ENCODE peak calls at places on chromosomes 13 and 19, in six cellular contexts. One of them, this sample, is unnamed.

GRCh38 chr13:98462241-98462882 is 114.5 kb downstream of the STK24 start:
- DNase-seq in GM23338: no peak
- DNase-seq in bronchial epithelial cell: no peak
- DNase-seq in astrocyte: no peak
- DNase-seq in AG09319: no peak
- DNase-seq in lower leg skin: no peak
- DNase-seq in this sample: no peak

GRCh38 chr19:34320277-34320676 is 44.7 kb upstream of the GPI start:
- DNase-seq in bronchial epithelial cell: no peak
- DNase-seq in AG09319: no peak
- DNase-seq in GM23338: no peak
- DNase-seq in lower leg skin: no peak
- DNase-seq in astrocyte: no peak
- DNase-seq in this sample: no peak

GRCh38 chr13:22143671-22144070 is 472.8 kb downstream of the FGF9 start:
- DNase-seq in AG09319: no peak
- DNase-seq in astrocyte: no peak
- DNase-seq in lower leg skin: no peak
- DNase-seq in bronchial epithelial cell: peak
- DNase-seq in GM23338: no peak
- DNase-seq in this sample: no peak

GRCh38 chr13:38024431-38024830 is 154.9 kb upstream of the TRPC4 start:
- DNase-seq in GM23338: no peak
- DNase-seq in bronchial epithelial cell: peak
- DNase-seq in lower leg skin: no peak
- DNase-seq in astrocyte: peak
- DNase-seq in AG09319: no peak
- DNase-seq in this sample: peak

GRCh38 chr19:30105316-30105715 is 163.3 kb downstream of the URI1 start:
- DNase-seq in astrocyte: no peak
- DNase-seq in GM23338: no peak
- DNase-seq in bronchial epithelial cell: no peak
- DNase-seq in lower leg skin: no peak
- DNase-seq in AG09319: no peak
- DNase-seq in this sample: no peak

GRCh38 chr13:102657630-102658029 is 37.2 kb downstream of the METTL21C start:
- DNase-seq in GM23338: no peak
- DNase-seq in bronchial epithelial cell: no peak
- DNase-seq in astrocyte: no peak
- DNase-seq in AG09319: no peak
- DNase-seq in lower leg skin: no peak
- DNase-seq in this sample: no peak

GRCh38 chr19:46902402-46902766 is 41.6 kb downstream of the ARHGAP35 start:
- DNase-seq in bronchial epithelial cell: peak
- DNase-seq in lower leg skin: peak
- DNase-seq in GM23338: peak
- DNase-seq in astrocyte: peak
- DNase-seq in AG09319: no peak
- DNase-seq in this sample: no peak

GRCh38 chr13:65336916-65337315 is 1893.2 kb downstream of the PCDH9 start:
- DNase-seq in bronchial epithelial cell: no peak
- DNase-seq in astrocyte: peak
- DNase-seq in lower leg skin: no peak
- DNase-seq in GM23338: no peak
- DNase-seq in AG09319: peak
- DNase-seq in this sample: peak

GRCh38 chr13:24671367-24672117 is 8.7 kb upstream of the ATP12A start:
- DNase-seq in AG09319: peak
- DNase-seq in GM23338: peak
- DNase-seq in bronchial epithelial cell: peak
- DNase-seq in lower leg skin: peak
- DNase-seq in astrocyte: peak
- DNase-seq in this sample: peak

GRCh38 chr13:48370815-48371214 is 42.1 kb downstream of the LPAR6 start:
- DNase-seq in AG09319: no peak
- DNase-seq in bronchial epithelial cell: no peak
- DNase-seq in astrocyte: no peak
- DNase-seq in GM23338: no peak
- DNase-seq in lower leg skin: no peak
- DNase-seq in this sample: no peak

GRCh38 chr13:23946900-23947299 is 49.6 kb upstream of the C1QTNF9B start:
- DNase-seq in astrocyte: no peak
- DNase-seq in AG09319: no peak
- DNase-seq in bronchial epithelial cell: no peak
- DNase-seq in GM23338: no peak
- DNase-seq in lower leg skin: no peak
- DNase-seq in this sample: no peak

GRCh38 chr13:101661839-101662238 is 209.4 kb downstream of the ITGBL1 start:
- DNase-seq in astrocyte: peak
- DNase-seq in AG09319: no peak
- DNase-seq in lower leg skin: no peak
- DNase-seq in bronchial epithelial cell: no peak
- DNase-seq in GM23338: no peak
- DNase-seq in this sample: no peak

GRCh38 chr19:14495678-14496028 is 274 bp downstream of the GIPC1 start:
- DNase-seq in astrocyte: no peak
- DNase-seq in GM23338: no peak
- DNase-seq in lower leg skin: no peak
- DNase-seq in AG09319: no peak
- DNase-seq in bronchial epithelial cell: no peak
- DNase-seq in this sample: no peak

GRCh38 chr19:43452517-43453045 is 12.8 kb downstream of the LYPD3 start:
- DNase-seq in AG09319: no peak
- DNase-seq in astrocyte: no peak
- DNase-seq in GM23338: no peak
- DNase-seq in bronchial epithelial cell: peak
- DNase-seq in lower leg skin: no peak
- DNase-seq in this sample: no peak

GRCh38 chr13:34849406-34849805 is 92.7 kb upstream of the NBEA start:
- DNase-seq in bronchial epithelial cell: no peak
- DNase-seq in AG09319: no peak
- DNase-seq in astrocyte: no peak
- DNase-seq in GM23338: no peak
- DNase-seq in lower leg skin: no peak
- DNase-seq in this sample: no peak

GRCh38 chr19:34310494-34310981 is 54.5 kb upstream of the GPI start:
- DNase-seq in bronchial epithelial cell: no peak
- DNase-seq in lower leg skin: no peak
- DNase-seq in GM23338: no peak
- DNase-seq in astrocyte: no peak
- DNase-seq in AG09319: no peak
- DNase-seq in this sample: no peak

GRCh38 chr13:30133554-30133912 is 173.8 kb downstream of the KATNAL1 start:
- DNase-seq in GM23338: no peak
- DNase-seq in astrocyte: no peak
- DNase-seq in AG09319: no peak
- DNase-seq in bronchial epithelial cell: no peak
- DNase-seq in lower leg skin: no peak
- DNase-seq in this sample: no peak

GRCh38 chr19:17160908-17161307 is 54.2 kb upstream of the USE1 start:
- DNase-seq in lower leg skin: no peak
- DNase-seq in GM23338: no peak
- DNase-seq in AG09319: no peak
- DNase-seq in bronchial epithelial cell: no peak
- DNase-seq in astrocyte: no peak
- DNase-seq in this sample: no peak

GRCh38 chr19:45772130-45772880 is 3.3 kb upstream of the SIX5 start:
- DNase-seq in lower leg skin: no peak
- DNase-seq in astrocyte: no peak
- DNase-seq in AG09319: no peak
- DNase-seq in GM23338: no peak
- DNase-seq in bronchial epithelial cell: no peak
- DNase-seq in this sample: no peak

GRCh38 chr19:32624410-32624809 is 43.4 kb downstream of the PDCD5 start:
- DNase-seq in AG09319: no peak
- DNase-seq in GM23338: no peak
- DNase-seq in lower leg skin: no peak
- DNase-seq in astrocyte: no peak
- DNase-seq in bronchial epithelial cell: no peak
- DNase-seq in this sample: peak

GRCh38 chr19:32627714-32628253 is 46.8 kb downstream of the PDCD5 start:
- DNase-seq in bronchial epithelial cell: no peak
- DNase-seq in astrocyte: no peak
- DNase-seq in lower leg skin: no peak
- DNase-seq in AG09319: no peak
- DNase-seq in GM23338: no peak
- DNase-seq in this sample: no peak

GRCh38 chr19:32626969-32627368 is 46.0 kb downstream of the PDCD5 start:
- DNase-seq in GM23338: no peak
- DNase-seq in lower leg skin: no peak
- DNase-seq in astrocyte: no peak
- DNase-seq in bronchial epithelial cell: no peak
- DNase-seq in AG09319: no peak
- DNase-seq in this sample: no peak

GRCh38 chr19:32631381-32631780 is 43.6 kb downstream of the ANKRD27 start:
- DNase-seq in lower leg skin: no peak
- DNase-seq in bronchial epithelial cell: no peak
- DNase-seq in AG09319: no peak
- DNase-seq in astrocyte: no peak
- DNase-seq in GM23338: no peak
- DNase-seq in this sample: no peak

DNA sequence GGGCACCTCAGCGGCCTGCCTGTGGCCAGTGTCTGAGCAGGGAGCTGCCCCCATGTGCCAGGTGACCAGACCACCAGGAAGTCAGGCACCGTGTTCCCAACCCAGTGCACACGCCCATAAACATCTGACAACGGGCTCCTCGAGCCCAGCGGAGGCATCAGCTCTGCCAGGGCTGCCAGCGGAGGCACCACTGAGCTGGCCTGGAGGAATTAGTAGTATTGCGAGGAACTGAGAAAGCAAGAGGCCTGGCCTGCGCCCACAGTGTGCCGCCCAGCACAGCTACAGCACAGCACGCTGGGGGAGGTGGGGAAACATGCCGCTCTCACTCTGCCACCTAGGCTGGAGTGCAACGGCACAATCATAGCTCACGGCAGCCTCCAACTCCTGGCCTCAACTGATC is 44.6 kb downstream of the ANKRD27 start:
- DNase-seq in bronchial epithelial cell: no peak
- DNase-seq in lower leg skin: no peak
- DNase-seq in astrocyte: no peak
- DNase-seq in GM23338: peak
- DNase-seq in AG09319: no peak
- DNase-seq in this sample: no peak
- TF ChIP-seq CTCF in bronchial epithelial cell: no peak
- TF ChIP-seq CTCF in lower leg skin: no peak
- TF ChIP-seq CTCF in astrocyte: no peak
- TF ChIP-seq CTCF in GM23338: no peak
- TF ChIP-seq CTCF in AG09319: no peak
- TF ChIP-seq CTCF in this sample: no peak

GRCh38 chr13:63044617-63045016 is 1629.0 kb upstream of the PCDH20 start:
- DNase-seq in AG09319: no peak
- DNase-seq in GM23338: no peak
- DNase-seq in bronchial epithelial cell: no peak
- DNase-seq in lower leg skin: no peak
- DNase-seq in astrocyte: peak
- DNase-seq in this sample: no peak

GRCh38 chr13:63050287-63050686 is 1634.6 kb upstream of the PCDH20 start:
- DNase-seq in lower leg skin: no peak
- DNase-seq in GM23338: no peak
- DNase-seq in bronchial epithelial cell: no peak
- DNase-seq in astrocyte: no peak
- DNase-seq in AG09319: no peak
- DNase-seq in this sample: no peak

DNA sequence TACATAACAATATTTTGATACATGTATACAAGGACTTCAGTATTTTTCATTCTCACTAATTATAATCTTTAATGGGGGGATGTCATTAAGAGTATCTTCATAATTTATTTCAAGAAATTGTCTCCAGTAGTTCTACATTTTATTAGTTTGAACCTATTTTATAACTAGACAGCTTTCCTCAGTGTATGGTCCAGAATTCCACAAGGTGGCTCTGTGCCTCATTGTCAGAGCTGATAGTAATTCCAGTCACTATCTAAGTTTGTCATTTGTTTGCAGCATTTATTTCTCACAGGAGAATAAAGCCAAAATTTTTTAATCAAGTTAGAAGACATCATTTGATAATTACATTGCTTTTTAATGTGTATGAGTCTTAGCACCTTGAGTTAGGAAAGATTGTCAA is 1633.0 kb upstream of the PCDH20 start:
- DNase-seq in lower leg skin: no peak
- DNase-seq in astrocyte: no peak
- DNase-seq in bronchial epithelial cell: no peak
- DNase-seq in GM23338: peak
- DNase-seq in AG09319: no peak
- DNase-seq in this sample: peak
- TF ChIP-seq CTCF in lower leg skin: no peak
- TF ChIP-seq CTCF in astrocyte: no peak
- TF ChIP-seq CTCF in bronchial epithelial cell: no peak
- TF ChIP-seq CTCF in GM23338: peak
- TF ChIP-seq CTCF in AG09319: peak
- TF ChIP-seq CTCF in this sample: no peak

GRCh38 chr13:108272333-108272732 is 2.8 kb downstream of the TNFSF13B start:
- DNase-seq in AG09319: no peak
- DNase-seq in lower leg skin: no peak
- DNase-seq in GM23338: no peak
- DNase-seq in bronchial epithelial cell: peak
- DNase-seq in astrocyte: no peak
- DNase-seq in this sample: peak

GRCh38 chr13:108268713-108269112 is 805 bp upstream of the TNFSF13B start:
- DNase-seq in bronchial epithelial cell: no peak
- DNase-seq in lower leg skin: no peak
- DNase-seq in AG09319: no peak
- DNase-seq in astrocyte: no peak
- DNase-seq in GM23338: no peak
- DNase-seq in this sample: no peak

GRCh38 chr13:108267338-108267737 is 2.2 kb upstream of the TNFSF13B start:
- DNase-seq in bronchial epithelial cell: no peak
- DNase-seq in AG09319: no peak
- DNase-seq in lower leg skin: no peak
- DNase-seq in GM23338: no peak
- DNase-seq in astrocyte: no peak
- DNase-seq in this sample: no peak

GRCh38 chr13:108270442-108270841 is 924 bp downstream of the TNFSF13B start:
- DNase-seq in astrocyte: no peak
- DNase-seq in GM23338: no peak
- DNase-seq in lower leg skin: no peak
- DNase-seq in bronchial epithelial cell: no peak
- DNase-seq in AG09319: no peak
- DNase-seq in this sample: no peak

GRCh38 chr13:108269601-108270328 is at the start of gene TNFSF13B:
- DNase-seq in bronchial epithelial cell: no peak
- DNase-seq in AG09319: no peak
- DNase-seq in lower leg skin: no peak
- DNase-seq in astrocyte: no peak
- DNase-seq in GM23338: peak
- DNase-seq in this sample: peak
- TF ChIP-seq CTCF in bronchial epithelial cell: no peak
- TF ChIP-seq CTCF in AG09319: peak
- TF ChIP-seq CTCF in lower leg skin: no peak
- TF ChIP-seq CTCF in astrocyte: no peak
- TF ChIP-seq CTCF in GM23338: peak
- TF ChIP-seq CTCF in this sample: no peak

GRCh38 chr13:68304287-68304893 is 1074.3 kb upstream of the PCDH9 start:
- DNase-seq in GM23338: peak
- DNase-seq in bronchial epithelial cell: peak
- DNase-seq in AG09319: no peak
- DNase-seq in lower leg skin: no peak
- DNase-seq in astrocyte: peak
- DNase-seq in this sample: peak
- TF ChIP-seq CTCF in GM23338: peak
- TF ChIP-seq CTCF in bronchial epithelial cell: peak
- TF ChIP-seq CTCF in AG09319: peak
- TF ChIP-seq CTCF in lower leg skin: no peak
- TF ChIP-seq CTCF in astrocyte: peak
- TF ChIP-seq CTCF in this sample: peak

GRCh38 chr13:44573071-44573470 is 3.1 kb downstream of the TSC22D1 start:
- DNase-seq in AG09319: no peak
- DNase-seq in GM23338: peak
- DNase-seq in bronchial epithelial cell: no peak
- DNase-seq in astrocyte: no peak
- DNase-seq in lower leg skin: no peak
- DNase-seq in this sample: no peak
- TF ChIP-seq CTCF in AG09319: no peak
- TF ChIP-seq CTCF in GM23338: peak
- TF ChIP-seq CTCF in bronchial epithelial cell: no peak
- TF ChIP-seq CTCF in astrocyte: peak
- TF ChIP-seq CTCF in lower leg skin: no peak
- TF ChIP-seq CTCF in this sample: no peak